ENCODE peak calls at places on chromosomes 3 and 15, in ten cellular contexts. V, Y, T, H, B, E, N, M, O and J are unnamed samples.

GRCh38 chr3:127462111-127462655 is 128.3 kb downstream of the TPRA1 start:
- DNase-seq in Y (no peak), M (no peak), V (no peak), N (no peak), O (no peak), T (peak), E (no peak), H (no peak), B (no peak), J (no peak)

GRCh38 chr3:177603137-177603603 is 405.9 kb upstream of the TBL1XR1 start:
- DNase-seq in T (no peak), V (no peak), H (no peak), E (no peak), N (no peak), M (no peak), O (no peak), Y (no peak), B (no peak), J (no peak)

GRCh38 chr3:152270145-152270870 is 1.6 kb downstream of the MBNL1 start:
- DNase-seq in O (no peak), H (no peak), N (no peak), E (no peak), B (no peak), V (no peak), Y (no peak), T (no peak), M (no peak), J (peak)

GRCh38 chr15:89444855-89445254 is 51.5 kb downstream of the RHCG start:
- DNase-seq in T (no peak), H (no peak), Y (no peak), E (no peak), M (no peak), B (no peak), O (no peak), V (no peak), N (no peak), J (no peak)

GRCh38 chr3:20930034-20930433 is 744.0 kb upstream of the SGO1 start:
- DNase-seq in E (no peak), O (no peak), Y (no peak), B (no peak), T (no peak), N (no peak), V (no peak), M (no peak), H (no peak), J (peak)

GRCh38 chr3:153284282-153284938 is 122.4 kb downstream of the RAP2B start:
- DNase-seq in T (no peak), B (peak), Y (peak), O (no peak), M (peak), H (peak), N (peak), V (peak), E (peak), J (peak)

GRCh38 chr3:135107043-135107442 is 312.0 kb downstream of the EPHB1 start:
- DNase-seq in Y (no peak), B (no peak), H (no peak), N (no peak), V (no peak), M (no peak), E (no peak), O (no peak), T (no peak), J (no peak)

GRCh38 chr15:50066202-50066601 is 52.8 kb downstream of the ATP8B4 start:
- DNase-seq in H (no peak), M (no peak), V (no peak), B (no peak), T (no peak), O (no peak), Y (no peak), E (no peak), N (no peak), J (no peak)

GRCh38 chr3:52099006-52099405 is 42.6 kb upstream of the DUSP7 start:
- DNase-seq in M (peak), Y (no peak), N (no peak), E (no peak), O (no peak), H (no peak), T (peak), V (no peak), B (no peak), J (no peak)

GRCh38 chr15:75923756-75924155 is 20.1 kb downstream of the FBXO22 start:
- DNase-seq in Y (no peak), H (no peak), T (no peak), O (no peak), N (no peak), E (no peak), V (no peak), M (no peak), B (no peak), J (no peak)

GRCh38 chr15:81106560-81106959 is 27.5 kb upstream of the CFAP161 start:
- DNase-seq in V (peak), B (no peak), M (no peak), T (no peak), N (peak), Y (peak), E (peak), H (no peak), O (no peak), J (peak)

GRCh38 chr15:69659454-69660050 is 206.9 kb downstream of the RPLP1 start:
- DNase-seq in N (no peak), E (no peak), H (no peak), T (no peak), M (no peak), Y (no peak), V (no peak), O (no peak), B (no peak), J (no peak)

GRCh38 chr3:125334675-125335560 is 40.2 kb downstream of the ZNF148 start:
- DNase-seq in Y (no peak), V (no peak), B (no peak), O (no peak), H (no peak), E (no peak), M (no peak), N (no peak), T (no peak), J (no peak)

GRCh38 chr3:134030801-134031619 is 1.3 kb upstream of the SLCO2A1 start:
- DNase-seq in Y (no peak), N (no peak), M (peak), O (no peak), V (no peak), E (no peak), T (no peak), B (no peak), H (no peak), J (no peak)

GRCh38 chr3:139319428-139320402 is 24.1 kb upstream of the MRPS22 start:
- DNase-seq in V (no peak), T (no peak), Y (no peak), E (no peak), N (no peak), B (peak), H (no peak), M (no peak), O (no peak), J (no peak)

GRCh38 chr3:175094344-175094743 is 235.2 kb downstream of the NAALADL2 start:
- DNase-seq in B (no peak), Y (no peak), N (no peak), V (no peak), M (no peak), H (no peak), E (no peak), T (no peak), O (no peak), J (no peak)

GRCh38 chr3:123767564-123768292 is 116.4 kb downstream of the MYLK start:
- DNase-seq in B (no peak), V (no peak), M (no peak), N (no peak), E (no peak), O (no peak), Y (no peak), T (no peak), H (no peak), J (no peak)

GRCh38 chr15:90463381-90463780 is 66.3 kb upstream of the CRTC3 start:
- DNase-seq in M (no peak), T (no peak), E (no peak), H (no peak), N (peak), O (no peak), B (no peak), V (no peak), Y (no peak), J (no peak)

GRCh38 chr3:59771760-59772159 is 721.9 kb upstream of the CFAP20DC start:
- DNase-seq in B (no peak), E (no peak), N (no peak), T (no peak), M (no peak), V (no peak), Y (no peak), O (no peak), H (no peak), J (no peak)

GRCh38 chr15:88337993-88338392 is 81.5 kb upstream of the NTRK3 start:
- DNase-seq in V (no peak), B (no peak), N (no peak), E (no peak), H (no peak), M (no peak), T (no peak), O (no peak), Y (no peak), J (no peak)

GRCh38 chr3:100993309-100993708 is at the start of gene ABI3BP:
- DNase-seq in N (peak), Y (peak), V (peak), M (peak), H (peak), O (peak), E (peak), T (peak), B (peak), J (peak)

GRCh38 chr3:97138914-97139541 is 324.6 kb downstream of the EPHA6 start:
- DNase-seq in M (peak), E (no peak), V (no peak), B (no peak), H (no peak), N (no peak), Y (no peak), O (no peak), T (no peak), J (no peak)

GRCh38 chr3:14278799-14279705 is 100.4 kb downstream of the LSM3 start:
- DNase-seq in V (no peak), Y (no peak), N (no peak), M (no peak), B (no peak), T (no peak), H (no peak), E (no peak), O (peak), J (no peak)

GRCh38 chr3:177245257-177245656 is 48.0 kb upstream of the TBL1XR1 start:
- DNase-seq in Y (no peak), O (no peak), B (no peak), N (no peak), H (no peak), V (no peak), T (no peak), E (no peak), M (no peak), J (no peak)

GRCh38 chr3:94412966-94413720 is 350.3 kb downstream of the NSUN3 start:
- DNase-seq in Y (no peak), T (no peak), V (no peak), B (no peak), M (no peak), O (no peak), N (no peak), E (no peak), H (no peak), J (no peak)

GRCh38 chr15:77871838-77872371 is 205.6 kb downstream of the TBC1D2B start:
- DNase-seq in T (peak), N (no peak), E (no peak), H (no peak), M (no peak), O (peak), B (no peak), V (no peak), Y (no peak), J (no peak)

GRCh38 chr3:195715583-195716266 is 5.1 kb upstream of the MUC20 start:
- DNase-seq in E (no peak), V (no peak), H (no peak), B (no peak), Y (peak), M (no peak), T (peak), O (no peak), N (no peak), J (peak)

GRCh38 chr15:81886080-81886479 is 159.7 kb downstream of the MEX3B start:
- DNase-seq in E (no peak), O (no peak), T (no peak), H (no peak), M (no peak), Y (no peak), B (no peak), N (no peak), V (no peak), J (no peak)

GRCh38 chr15:67100808-67101581 is 35.6 kb downstream of the SMAD3 start:
- DNase-seq in B (no peak), H (no peak), T (no peak), Y (no peak), M (no peak), O (no peak), E (no peak), N (no peak), V (no peak), J (no peak)

GRCh38 chr3:171883893-171884279 is 40.7 kb downstream of the TMEM212 start:
- DNase-seq in O (no peak), T (no peak), N (no peak), Y (no peak), V (no peak), E (no peak), M (no peak), B (no peak), H (no peak), J (no peak)

GRCh38 chr15:43511012-43511885 is 6.2 kb upstream of the MAP1A start:
- DNase-seq in O (no peak), M (no peak), E (no peak), T (no peak), V (no peak), N (no peak), H (no peak), B (no peak), Y (no peak), J (peak)

GRCh38 chr3:57952208-57952631 is 56.0 kb upstream of the FLNB start:
- DNase-seq in N (peak), T (no peak), V (peak), O (no peak), E (peak), B (peak), Y (no peak), H (peak), M (peak), J (no peak)

GRCh38 chr15:85625856-85626255 is 168.9 kb downstream of the KLHL25 start:
- DNase-seq in B (no peak), T (no peak), H (no peak), M (no peak), O (no peak), N (no peak), Y (no peak), E (no peak), V (no peak), J (no peak)

GRCh38 chr15:55774113-55774970 is 31.4 kb upstream of the PRTG start:
- DNase-seq in H (no peak), E (peak), B (no peak), M (no peak), O (no peak), Y (peak), T (no peak), V (peak), N (no peak), J (peak)

GRCh38 chr3:160449660-160450598 is at the start of gene TRIM59:
- DNase-seq in M (peak), H (peak), N (peak), Y (peak), O (peak), B (peak), T (peak), E (peak), V (peak), J (peak)
- H3K27ac ChIP-seq in M (peak), H (peak), N (no peak), Y (peak), O (peak), B (peak), T (no peak), E (peak), V (peak), J (peak)

DNA sequence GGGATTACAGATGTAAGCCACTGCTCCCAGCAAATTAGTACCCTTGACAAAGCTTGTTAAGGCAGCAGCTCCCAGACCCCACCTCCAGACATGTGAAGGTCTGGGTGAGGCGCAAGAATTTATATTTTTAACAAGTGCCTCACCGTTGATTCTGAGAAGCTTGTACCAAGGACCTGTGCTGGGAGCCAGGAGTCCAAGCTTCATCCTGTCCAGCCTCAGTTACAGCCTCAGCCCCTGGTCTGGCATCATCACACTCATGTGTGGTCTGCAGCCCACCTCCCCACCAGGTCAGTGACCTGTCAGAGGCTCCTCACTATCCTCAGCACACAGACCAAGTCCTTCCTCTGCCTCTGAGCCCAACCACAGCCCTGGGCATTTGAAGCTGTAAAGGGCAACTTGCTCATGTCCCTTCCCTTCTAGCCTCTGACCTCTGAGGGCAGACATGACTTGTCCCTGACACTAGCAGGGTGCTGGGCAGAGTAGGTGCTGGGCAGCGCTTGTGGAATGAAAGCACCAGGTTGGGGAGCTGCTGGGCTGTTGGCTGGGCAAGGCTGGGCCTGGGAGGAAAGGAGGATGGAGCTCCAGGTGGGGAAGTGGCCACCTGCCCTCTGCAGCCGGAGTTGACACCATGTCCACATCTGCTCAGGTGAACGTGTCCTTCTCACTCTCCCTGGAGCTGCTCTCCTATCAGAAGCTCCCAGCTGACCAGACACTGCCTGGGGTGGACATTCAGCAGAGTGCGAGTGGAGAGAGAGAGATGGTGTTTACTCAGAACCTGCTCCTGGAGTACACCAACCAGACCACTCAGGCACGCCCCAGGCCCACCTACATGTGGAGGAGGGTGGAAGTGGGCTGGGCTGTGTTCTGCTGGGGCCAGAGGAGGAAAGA is 16.9 kb downstream of the ACAA1 start:
- DNase-seq in M (peak), B (peak), E (peak), T (peak), O (no peak), V (no peak), N (no peak), Y (no peak), H (no peak), J (no peak)
- TF ChIP-seq POLR2A in M (no peak), B (no peak), E (no peak), T (no peak), O (no peak), V (no peak), N (no peak), Y (no peak), H (no peak), J (no peak)

GRCh38 chr15:99076109-99076508 is 28.8 kb upstream of the SYNM start:
- DNase-seq in B (no peak), M (no peak), H (no peak), V (no peak), Y (no peak), O (no peak), N (no peak), T (no peak), E (no peak), J (no peak)
- H3K4me3 ChIP-seq in B (no peak), M (no peak), H (no peak), V (no peak), Y (no peak), O (peak), N (no peak), T (no peak), E (peak), J (no peak)

DNA sequence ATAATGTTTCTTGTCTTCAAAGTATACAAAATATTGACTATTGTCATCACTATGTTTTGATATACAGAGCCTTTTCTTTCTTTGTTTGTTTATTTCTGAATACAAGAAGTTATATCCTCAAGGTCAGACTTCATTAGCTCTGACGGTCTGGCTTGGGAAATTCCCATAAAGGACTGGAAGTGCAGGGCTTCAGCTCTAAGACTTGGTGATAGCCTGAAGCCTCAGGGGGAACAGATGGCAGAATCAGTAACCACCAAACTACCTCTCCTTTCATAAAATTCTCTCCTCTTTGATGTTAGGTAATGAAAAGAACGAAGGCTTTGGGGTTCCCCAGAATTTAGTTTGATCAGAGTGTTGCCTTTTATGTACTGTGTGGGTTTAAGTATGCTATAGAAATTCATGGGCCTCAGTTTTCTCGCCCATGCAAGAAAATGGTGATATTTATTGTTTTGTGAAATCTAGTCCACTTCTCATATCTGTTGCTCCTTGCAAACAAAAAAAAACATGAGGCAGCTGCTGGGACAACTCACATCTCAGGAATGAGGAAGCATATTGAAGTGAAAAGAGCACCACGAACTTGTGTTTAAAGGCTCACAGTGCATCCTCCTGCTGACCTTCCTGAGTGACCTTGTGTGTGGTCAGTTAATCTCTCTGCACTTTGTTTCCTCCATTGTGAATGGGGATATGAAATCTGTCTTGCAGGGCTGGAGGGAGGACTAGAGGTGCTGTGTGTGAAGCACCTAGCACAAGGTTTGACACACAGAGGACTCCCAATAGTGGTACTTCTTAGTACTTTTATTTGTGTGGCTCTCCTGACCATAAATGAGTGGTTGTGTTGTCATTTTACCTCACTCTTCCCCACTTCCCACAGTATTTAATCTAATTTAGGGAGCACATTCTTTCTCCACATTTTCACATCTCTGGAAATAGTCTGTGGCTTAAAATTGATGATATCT is 569.8 kb upstream of the IL12A start:
- DNase-seq in T (no peak), H (no peak), V (no peak), M (no peak), E (no peak), N (no peak), B (no peak), Y (no peak), O (no peak), J (no peak)
- H3K27ac ChIP-seq in T (no peak), H (no peak), V (no peak), M (no peak), E (no peak), N (no peak), B (no peak), Y (no peak), O (no peak), J (no peak)

DNA sequence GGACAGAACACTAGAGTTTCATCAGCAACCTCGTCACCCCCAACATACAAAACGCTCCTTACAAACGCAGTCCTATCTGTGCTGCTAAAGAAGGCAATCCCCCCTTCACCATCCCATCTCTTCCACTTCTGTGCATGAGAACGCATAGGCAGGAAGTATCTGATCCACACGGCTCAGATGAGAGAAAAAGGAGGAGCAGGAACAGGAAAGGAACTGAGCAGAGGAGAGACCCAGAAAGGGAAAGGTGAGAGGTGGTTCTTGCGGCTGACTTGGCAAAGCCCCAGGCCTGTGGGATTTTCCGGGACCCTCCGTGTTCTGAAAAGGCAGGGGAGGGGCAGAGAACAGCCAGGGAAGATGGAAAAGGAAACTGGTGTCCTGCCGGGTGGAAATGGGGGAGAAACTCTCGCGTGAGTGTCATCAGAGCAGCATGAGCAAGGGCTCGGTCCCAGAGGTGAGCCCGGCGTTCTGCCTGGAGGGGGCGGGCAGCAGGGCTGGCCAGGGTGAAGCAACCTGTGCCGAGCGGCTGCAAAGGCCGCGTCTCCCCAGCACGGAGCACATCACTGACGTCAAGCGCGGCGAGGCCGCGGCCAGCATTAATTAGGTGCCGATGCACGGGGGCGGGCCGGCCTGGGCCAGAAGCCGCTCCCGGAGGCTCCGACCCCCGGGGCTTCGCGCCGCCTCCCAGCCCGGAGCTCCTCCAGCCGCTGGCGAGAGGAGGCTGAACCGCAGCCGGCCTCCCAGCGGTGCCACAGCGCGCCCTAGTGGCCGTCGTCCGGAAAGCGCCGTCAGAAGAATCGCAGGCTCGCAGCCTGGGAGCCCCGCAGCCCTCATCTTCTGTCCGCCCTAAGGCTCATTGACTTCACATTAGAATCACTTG is 35.8 kb downstream of the CPN2 start:
- DNase-seq in O (peak), E (peak), V (peak), Y (peak), T (peak), B (peak), H (peak), M (peak), N (peak), J (peak)
- TF ChIP-seq POLR2A in O (no peak), E (peak), V (peak), Y (no peak), T (peak), B (no peak), H (no peak), M (no peak), N (no peak), J (peak)